ENCODE peak calls at places on chromosome 11, in five cellular contexts. O is mammary epithelial cell; R is colonic mucosa; C is tibial artery; T is CD4-positive, CD25-positive, alpha-beta regulatory T cell. Z is an unnamed sample.

GRCh38 chr11:93743316-93743715 is 1.8 kb downstream of the C11orf54 start:
- DNase-seq in O (no peak), R (peak; percentile 26), C (no peak), T (no peak), Z (no peak)

GRCh38 chr11:102447193-102447592 is 5.4 kb downstream of the TMEM123 start:
- DNase-seq in O (no peak), R (no peak), C (no peak), T (no peak), Z (no peak)

GRCh38 chr11:75839851-75840250 is 24.8 kb downstream of the UVRAG start:
- DNase-seq in O (no peak), R (no peak), C (no peak), T (no peak), Z (no peak)

GRCh38 chr11:107331728-107332127 is 125.9 kb downstream of the CWF19L2 start:
- DNase-seq in O (no peak), R (no peak), C (no peak), T (no peak), Z (no peak)

GRCh38 chr11:70581991-70582885 is 183.9 kb downstream of the CTTN start:
- DNase-seq in O (no peak), R (no peak), C (peak; percentile 52), T (no peak), Z (no peak)

GRCh38 chr11:69008774-69009440 is 4.1 kb downstream of the MRGPRF start:
- DNase-seq in O (peak; percentile 92), R (peak; percentile 80), C (peak; percentile 97), T (no peak), Z (no peak)

GRCh38 chr11:14583252-14584105 is 60.1 kb upstream of the PDE3B start:
- DNase-seq in O (no peak), R (peak; percentile 60), C (no peak), T (no peak), Z (no peak)

GRCh38 chr11:68146010-68146540 is 24.9 kb upstream of the CHKA start:
- DNase-seq in O (no peak), R (peak; percentile 98), C (peak; percentile 87), T (no peak), Z (no peak)

GRCh38 chr11:77101043-77101537 is 1.6 kb upstream of the OMP start:
- DNase-seq in O (peak; percentile 23), R (no peak), C (no peak), T (no peak), Z (no peak)

GRCh38 chr11:1485504-1485885 is 1.1 kb downstream of the MOB2 start:
- DNase-seq in O (no peak), R (no peak), C (peak; percentile 66), T (no peak), Z (no peak)

GRCh38 chr11:94171693-94172440 is 43.2 kb downstream of the PANX1 start:
- DNase-seq in O (peak; percentile 10), R (peak; percentile 41), C (no peak), T (no peak), Z (no peak)

GRCh38 chr11:6601041-6601461 is 2.4 kb downstream of the RRP8 start:
- DNase-seq in O (no peak), R (peak; percentile 16), C (peak; percentile 63), T (no peak), Z (no peak)

GRCh38 chr11:29538339-29539036 is 478.3 kb downstream of the KCNA4 start:
- DNase-seq in O (no peak), R (no peak), C (no peak), T (no peak), Z (no peak)

GRCh38 chr11:3735827-3736226 is 61.5 kb downstream of the NUP98 start:
- DNase-seq in O (peak; percentile 31), R (no peak), C (no peak), T (no peak), Z (no peak)

GRCh38 chr11:2175659-2176058 is 4.0 kb upstream of the TH start:
- DNase-seq in O (peak; percentile 77), R (no peak), C (no peak), T (no peak), Z (no peak)

GRCh38 chr11:64229090-64229958 is 1.0 kb upstream of the DNAJC4 start:
- DNase-seq in O (no peak), R (peak; percentile 32), C (no peak), T (no peak), Z (no peak)

GRCh38 chr11:19428206-19429001 is 187.7 kb upstream of the E2F8 start:
- DNase-seq in O (peak; percentile 71), R (no peak), C (no peak), T (no peak), Z (no peak)

GRCh38 chr11:34259087-34259486 is 98.7 kb downstream of the ABTB2 start:
- DNase-seq in O (no peak), R (no peak), C (no peak), T (no peak), Z (no peak)

GRCh38 chr11:1652778-1653540 is 23.4 kb downstream of the KRTAP5-5 start:
- DNase-seq in O (peak; percentile 20), R (peak; percentile 78), C (peak; percentile 78), T (peak; percentile 65), Z (peak; percentile 52)

GRCh38 chr11:34263462-34264186 is 94.2 kb downstream of the ABTB2 start:
- DNase-seq in O (peak; percentile 90), R (peak; percentile 82), C (peak; percentile 83), T (no peak), Z (no peak)

GRCh38 chr11:127191689-127192088 is 191.1 kb upstream of the KIRREL3 start:
- DNase-seq in O (no peak), R (no peak), C (no peak), T (no peak), Z (no peak)

GRCh38 chr11:88533001-88533400 is 195.5 kb upstream of the CTSC start:
- DNase-seq in O (no peak), R (no peak), C (no peak), T (no peak), Z (no peak)

GRCh38 chr11:106956887-106957505 is 61.3 kb downstream of the GUCY1A2 start:
- DNase-seq in O (no peak), R (no peak), C (no peak), T (no peak), Z (no peak)

GRCh38 chr11:122729139-122729538 is 73.6 kb downstream of the UBASH3B start:
- DNase-seq in O (no peak), R (no peak), C (no peak), T (no peak), Z (no peak)

GRCh38 chr11:105763594-105763993 is 153.7 kb downstream of the GRIA4 start:
- DNase-seq in O (no peak), R (no peak), C (no peak), T (no peak), Z (no peak)

GRCh38 chr11:14529933-14530332 is 9.7 kb upstream of the PSMA1 start:
- DNase-seq in O (no peak), R (no peak), C (no peak), T (no peak), Z (no peak)

GRCh38 chr11:130427581-130428211 is 713 bp downstream of the ADAMTS8 start:
- DNase-seq in O (no peak), R (no peak), C (no peak), T (no peak), Z (no peak)

GRCh38 chr11:28107726-28108618 is at the start of the genes KIF18A and METTL15:
- DNase-seq in O (peak; percentile 99), R (peak; percentile 100), C (peak; percentile 100), T (peak; percentile 98), Z (peak; percentile 95)

GRCh38 chr11:28104984-28105383 is 3.0 kb downstream of the KIF18A start:
- DNase-seq in O (no peak), R (no peak), C (no peak), T (no peak), Z (no peak)

GRCh38 chr11:28107331-28107725 is 628 bp downstream of the KIF18A start:
- DNase-seq in O (no peak), R (no peak), C (no peak), T (no peak), Z (no peak)

GRCh38 chr11:28105869-28106268 is 2.1 kb downstream of the KIF18A start:
- DNase-seq in O (no peak), R (no peak), C (no peak), T (no peak), Z (no peak)

GRCh38 chr11:28106351-28107043 is 1.5 kb downstream of the KIF18A start:
- DNase-seq in O (no peak), R (no peak), C (no peak), T (no peak), Z (no peak)
- H3K27ac ChIP-seq in O (peak overlapping the region; percentile 98), R (no peak overlapping the region), C (no peak overlapping the region), T (peak overlapping the region; percentile 92), Z (no peak overlapping the region)

GRCh38 chr11:129191649-129192048 is 476 bp downstream of the ARHGAP32 start:
- DNase-seq in O (peak; percentile 64), R (peak; percentile 27), C (no peak), T (no peak), Z (no peak)

GRCh38 chr11:129184581-129184980 is 7.5 kb downstream of the ARHGAP32 start:
- DNase-seq in O (no peak), R (no peak), C (no peak), T (no peak), Z (no peak)

GRCh38 chr11:129192150-129192549 is at the start of gene ARHGAP32:
- DNase-seq in O (peak; percentile 56), R (peak; percentile 33), C (no peak), T (no peak), Z (no peak)

GRCh38 chr11:129190087-129190486 is 2.0 kb downstream of the ARHGAP32 start:
- DNase-seq in O (peak; percentile 39), R (peak; percentile 48), C (no peak), T (no peak), Z (no peak)

DNA sequence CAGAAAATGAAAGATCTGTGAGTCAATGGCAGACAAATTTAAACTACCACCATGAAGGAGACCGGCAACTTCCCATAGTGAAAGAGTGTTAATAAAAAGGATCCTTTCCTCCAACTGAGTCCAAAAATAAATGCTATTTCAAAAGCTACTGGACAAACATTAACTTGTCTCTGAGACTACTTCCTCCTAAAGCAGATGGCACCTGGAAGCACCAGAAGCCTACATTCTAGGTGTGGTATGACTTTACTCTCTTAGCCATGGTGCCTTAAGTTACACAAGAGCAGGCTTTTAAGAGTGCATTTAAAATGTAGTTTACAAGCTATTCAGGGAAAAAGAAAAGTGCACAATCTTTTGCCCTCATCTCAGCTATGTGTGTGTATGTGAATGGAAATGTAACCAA is 2.5 kb downstream of the ARHGAP32 start:
- DNase-seq in O (no peak), R (peak; percentile 34), C (no peak), T (no peak), Z (no peak)
- H3K27ac ChIP-seq in O (peak overlapping the region; percentile 38), R (peak overlapping the region; percentile 11), C (no peak overlapping the region), T (no peak overlapping the region), Z (no peak overlapping the region)

GRCh38 chr11:117219455-117219854 is 12.4 kb downstream of the PCSK7 start:
- DNase-seq in O (no peak), R (no peak), C (peak; percentile 62), T (no peak), Z (no peak)
- H3K27ac ChIP-seq in O (no peak overlapping the region), R (peak overlapping the region; percentile 67), C (peak overlapping the region; percentile 88), T (no peak overlapping the region), Z (no peak overlapping the region)

DNA sequence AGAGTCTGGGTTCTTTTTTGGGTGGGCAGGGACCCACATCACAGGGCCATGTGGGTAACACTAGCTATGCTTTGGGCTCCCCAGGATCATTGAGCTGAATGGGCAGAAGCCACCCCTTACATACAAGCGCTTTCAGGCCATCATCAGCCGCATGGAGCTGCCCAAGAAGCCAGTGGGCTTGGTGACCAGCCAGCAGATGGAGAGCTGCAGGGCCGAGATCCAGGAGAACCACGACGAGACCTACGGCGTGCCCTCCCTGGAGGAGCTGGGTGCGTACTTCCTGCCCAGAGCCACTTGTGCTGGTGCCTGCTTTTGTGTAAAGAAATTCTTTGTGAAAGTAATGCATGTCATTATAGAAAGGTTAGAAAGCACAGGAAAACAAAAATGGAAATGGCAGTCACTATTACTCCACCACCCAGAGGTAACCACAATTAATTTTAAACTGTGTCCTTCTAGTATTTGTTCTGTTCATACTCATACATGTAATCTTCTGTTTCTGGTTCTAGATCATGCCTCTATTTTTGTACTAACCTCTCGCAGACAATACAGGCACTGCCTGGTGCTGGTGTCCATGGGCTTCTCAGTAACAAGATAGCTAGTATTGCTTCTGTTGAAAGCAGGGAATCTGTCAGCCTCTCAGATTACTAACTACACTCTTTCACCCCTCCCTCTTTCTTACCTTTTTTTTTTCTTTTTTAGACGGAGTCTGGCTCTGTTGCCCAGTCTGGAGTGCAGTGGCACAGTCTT is 13.7 kb downstream of the CRY2 start:
- DNase-seq in O (no peak), R (no peak), C (no peak), T (no peak), Z (no peak)
- H3K27ac ChIP-seq in O (no peak overlapping the region), R (peak overlapping the region; percentile 49), C (peak overlapping the region; percentile 84), T (no peak overlapping the region), Z (no peak overlapping the region)